ENCODE peak calls at places on chromosomes 4 and X, in four cellular contexts. E, Q, X and G are unnamed samples.

GRCh38 chr4:172707622-172708021 is 461.0 kb upstream of the GALNT7 start:
- DNase-seq in E (no peak), Q (no peak), X (no peak), G (no peak)

GRCh38 chrX:97529801-97530200 is 646.1 kb downstream of the RPA4 start:
- DNase-seq in E (no peak), Q (no peak), X (no peak), G (no peak)

GRCh38 chrX:22122510-22122909 is 90.4 kb downstream of the PHEX start:
- DNase-seq in E (no peak), Q (no peak), X (no peak), G (peak)

GRCh38 chrX:84717344-84717743 is 215.1 kb upstream of the HDX start:
- DNase-seq in E (no peak), Q (no peak), X (no peak), G (no peak)

GRCh38 chrX:44332437-44332836 is 11.0 kb downstream of the EFHC2 start:
- DNase-seq in E (no peak), Q (no peak), X (no peak), G (no peak)

GRCh38 chr4:121139533-121140222 is 24.4 kb downstream of the TNIP3 start:
- DNase-seq in E (no peak), Q (no peak), X (no peak), G (no peak)

GRCh38 chrX:97563531-97564133 is 679.9 kb downstream of the RPA4 start:
- DNase-seq in E (peak), Q (peak), X (peak), G (peak)

GRCh38 chr4:88217169-88217568 is 58.7 kb upstream of the ABCG2 start:
- DNase-seq in E (no peak), Q (no peak), X (no peak), G (no peak)

GRCh38 chr4:124696182-124696581 is 16.4 kb downstream of the ANKRD50 start:
- DNase-seq in E (no peak), Q (no peak), X (no peak), G (no peak)

GRCh38 chrX:139044680-139045079 is 333.2 kb upstream of the FGF13 start:
- DNase-seq in E (no peak), Q (no peak), X (no peak), G (no peak)

GRCh38 chrX:121000589-121000988 is 15.0 kb upstream of the CT47A1 start:
- DNase-seq in E (no peak), Q (no peak), X (no peak), G (no peak)

GRCh38 chr4:6909970-6910339 is 329 bp downstream of the TBC1D14 start:
- DNase-seq in E (no peak), Q (no peak), X (no peak), G (no peak)

GRCh38 chr4:121182296-121182695 is 18.2 kb upstream of the TNIP3 start:
- DNase-seq in E (no peak), Q (no peak), X (peak), G (peak)

GRCh38 chr4:178138491-178138890 is 696.3 kb upstream of the AGA start:
- DNase-seq in E (no peak), Q (no peak), X (no peak), G (no peak)

GRCh38 chrX:109716431-109717028 is 16.5 kb downstream of the ACSL4 start:
- DNase-seq in E (no peak), Q (no peak), X (no peak), G (peak)

GRCh38 chrX:129678176-129678880 is 23.6 kb upstream of the APLN start:
- DNase-seq in E (peak), Q (no peak), X (no peak), G (no peak)